ENCODE peak calls at places on chromosomes 13 and 19, in five cellular contexts. One of them, this sample, is unnamed.

GRCh38 chr19:42083537-42083936 is 7.6 kb downstream of the ZNF574 start:
- DNase-seq in T-helper 9 cell: no peak
- DNase-seq in brain microvascular endothelial cell: no peak
- DNase-seq in hepatocyte: no peak
- DNase-seq in activated T-helper 2 cell treated with anti-CD3 and anti-CD28 coated beads, Interferon-gamma antibody, Interleukin-2, Interleukin-4, amounts not matched to agents 10 μg/mL and 5 μg/mL and 100 μg/mL, durations not matched to agents 14 hours and 24 hours and 36 hours: no peak
- DNase-seq in this sample: no peak

GRCh38 chr19:45019187-45019586 is 17.9 kb downstream of the RELB start:
- DNase-seq in T-helper 9 cell: no peak
- DNase-seq in brain microvascular endothelial cell: no peak
- DNase-seq in hepatocyte: no peak
- DNase-seq in activated T-helper 2 cell treated with anti-CD3 and anti-CD28 coated beads, Interferon-gamma antibody, Interleukin-2, Interleukin-4, amounts not matched to agents 10 μg/mL and 5 μg/mL and 100 μg/mL, durations not matched to agents 14 hours and 24 hours and 36 hours: no peak
- DNase-seq in this sample: no peak

GRCh38 chr19:13022859-13023636 is 27.8 kb downstream of the NFIX start:
- DNase-seq in T-helper 9 cell: no peak
- DNase-seq in brain microvascular endothelial cell: peak; percentile 74
- DNase-seq in hepatocyte: peak; percentile 78
- DNase-seq in activated T-helper 2 cell treated with anti-CD3 and anti-CD28 coated beads, Interferon-gamma antibody, Interleukin-2, Interleukin-4, amounts not matched to agents 10 μg/mL and 5 μg/mL and 100 μg/mL, durations not matched to agents 14 hours and 24 hours and 36 hours: no peak
- DNase-seq in this sample: no peak

GRCh38 chr13:73715114-73715909 is 418.9 kb downstream of the KLF12 start:
- DNase-seq in T-helper 9 cell: peak; percentile 15
- DNase-seq in brain microvascular endothelial cell: no peak
- DNase-seq in hepatocyte: no peak
- DNase-seq in activated T-helper 2 cell treated with anti-CD3 and anti-CD28 coated beads, Interferon-gamma antibody, Interleukin-2, Interleukin-4, amounts not matched to agents 10 μg/mL and 5 μg/mL and 100 μg/mL, durations not matched to agents 14 hours and 24 hours and 36 hours: peak; percentile 53
- DNase-seq in this sample: no peak

GRCh38 chr13:106373304-106373988 is 162.0 kb downstream of the EFNB2 start:
- DNase-seq in T-helper 9 cell: no peak
- DNase-seq in brain microvascular endothelial cell: no peak
- DNase-seq in hepatocyte: no peak
- DNase-seq in activated T-helper 2 cell treated with anti-CD3 and anti-CD28 coated beads, Interferon-gamma antibody, Interleukin-2, Interleukin-4, amounts not matched to agents 10 μg/mL and 5 μg/mL and 100 μg/mL, durations not matched to agents 14 hours and 24 hours and 36 hours: no peak
- DNase-seq in this sample: no peak

GRCh38 chr19:39631178-39631577 is 24.5 kb upstream of the LGALS16 start:
- DNase-seq in T-helper 9 cell: no peak
- DNase-seq in brain microvascular endothelial cell: no peak
- DNase-seq in hepatocyte: no peak
- DNase-seq in activated T-helper 2 cell treated with anti-CD3 and anti-CD28 coated beads, Interferon-gamma antibody, Interleukin-2, Interleukin-4, amounts not matched to agents 10 μg/mL and 5 μg/mL and 100 μg/mL, durations not matched to agents 14 hours and 24 hours and 36 hours: no peak
- DNase-seq in this sample: no peak

GRCh38 chr19:56400485-56400884 is 3.6 kb upstream of the ZNF583 start:
- DNase-seq in T-helper 9 cell: no peak
- DNase-seq in brain microvascular endothelial cell: no peak
- DNase-seq in hepatocyte: no peak
- DNase-seq in activated T-helper 2 cell treated with anti-CD3 and anti-CD28 coated beads, Interferon-gamma antibody, Interleukin-2, Interleukin-4, amounts not matched to agents 10 μg/mL and 5 μg/mL and 100 μg/mL, durations not matched to agents 14 hours and 24 hours and 36 hours: no peak
- DNase-seq in this sample: no peak

GRCh38 chr19:10228925-10229324 is 2.2 kb downstream of the S1PR2 start:
- DNase-seq in T-helper 9 cell: peak; percentile 24
- DNase-seq in brain microvascular endothelial cell: peak; percentile 35
- DNase-seq in hepatocyte: peak; percentile 48
- DNase-seq in activated T-helper 2 cell treated with anti-CD3 and anti-CD28 coated beads, Interferon-gamma antibody, Interleukin-2, Interleukin-4, amounts not matched to agents 10 μg/mL and 5 μg/mL and 100 μg/mL, durations not matched to agents 14 hours and 24 hours and 36 hours: no peak
- DNase-seq in this sample: no peak

GRCh38 chr13:75486654-75487053 is 4.7 kb upstream of the TBC1D4 start:
- DNase-seq in T-helper 9 cell: no peak
- DNase-seq in brain microvascular endothelial cell: no peak
- DNase-seq in hepatocyte: no peak
- DNase-seq in activated T-helper 2 cell treated with anti-CD3 and anti-CD28 coated beads, Interferon-gamma antibody, Interleukin-2, Interleukin-4, amounts not matched to agents 10 μg/mL and 5 μg/mL and 100 μg/mL, durations not matched to agents 14 hours and 24 hours and 36 hours: no peak
- DNase-seq in this sample: no peak

GRCh38 chr13:97921146-97921776 is 32.2 kb upstream of the IPO5 start:
- DNase-seq in T-helper 9 cell: no peak
- DNase-seq in brain microvascular endothelial cell: no peak
- DNase-seq in hepatocyte: peak; percentile 11
- DNase-seq in activated T-helper 2 cell treated with anti-CD3 and anti-CD28 coated beads, Interferon-gamma antibody, Interleukin-2, Interleukin-4, amounts not matched to agents 10 μg/mL and 5 μg/mL and 100 μg/mL, durations not matched to agents 14 hours and 24 hours and 36 hours: no peak
- DNase-seq in this sample: no peak

GRCh38 chr13:80030491-80030890 is 310.4 kb downstream of the SPRY2 start:
- DNase-seq in T-helper 9 cell: no peak
- DNase-seq in brain microvascular endothelial cell: no peak
- DNase-seq in hepatocyte: no peak
- DNase-seq in activated T-helper 2 cell treated with anti-CD3 and anti-CD28 coated beads, Interferon-gamma antibody, Interleukin-2, Interleukin-4, amounts not matched to agents 10 μg/mL and 5 μg/mL and 100 μg/mL, durations not matched to agents 14 hours and 24 hours and 36 hours: no peak
- DNase-seq in this sample: no peak

GRCh38 chr19:37991841-37992248 is 84.8 kb downstream of the SIPA1L3 start:
- DNase-seq in T-helper 9 cell: no peak
- DNase-seq in brain microvascular endothelial cell: no peak
- DNase-seq in hepatocyte: no peak
- DNase-seq in activated T-helper 2 cell treated with anti-CD3 and anti-CD28 coated beads, Interferon-gamma antibody, Interleukin-2, Interleukin-4, amounts not matched to agents 10 μg/mL and 5 μg/mL and 100 μg/mL, durations not matched to agents 14 hours and 24 hours and 36 hours: no peak
- DNase-seq in this sample: no peak